ENCODE peak calls at places on chromosome 9, in eight cellular contexts. One of them, this sample, is unnamed.

GRCh38 chr9:93187047-93187446 is 3.1 kb downstream of the WNK2 start:
- DNase-seq in GM10248: no peak
- DNase-seq in heart right ventricle: peak; percentile 75
- DNase-seq in transverse colon: no peak
- DNase-seq in HFF-Myc: no peak
- DNase-seq in lower leg skin: no peak
- DNase-seq in cardiac muscle cell: no peak
- DNase-seq in lung: no peak
- DNase-seq in this sample: no peak

GRCh38 chr9:16689352-16689938 is 181.0 kb downstream of the BNC2 start:
- DNase-seq in GM10248: no peak
- DNase-seq in heart right ventricle: peak; percentile 24
- DNase-seq in transverse colon: peak; percentile 15
- DNase-seq in HFF-Myc: no peak
- DNase-seq in lower leg skin: no peak
- DNase-seq in cardiac muscle cell: peak; percentile 32
- DNase-seq in lung: no peak
- DNase-seq in this sample: no peak

GRCh38 chr9:101574773-101575333 is 19.9 kb downstream of the PPP3R2 start:
- DNase-seq in GM10248: no peak
- DNase-seq in heart right ventricle: no peak
- DNase-seq in transverse colon: no peak
- DNase-seq in HFF-Myc: no peak
- DNase-seq in lower leg skin: no peak
- DNase-seq in cardiac muscle cell: no peak
- DNase-seq in lung: no peak
- DNase-seq in this sample: no peak

GRCh38 chr9:84385357-84386040 is 44.9 kb upstream of the SLC28A3 start:
- DNase-seq in GM10248: no peak
- DNase-seq in heart right ventricle: no peak
- DNase-seq in transverse colon: no peak
- DNase-seq in HFF-Myc: no peak
- DNase-seq in lower leg skin: no peak
- DNase-seq in cardiac muscle cell: no peak
- DNase-seq in lung: no peak
- DNase-seq in this sample: no peak

GRCh38 chr9:112005939-112006338 is 109.3 kb downstream of the UGCG start:
- DNase-seq in GM10248: no peak
- DNase-seq in heart right ventricle: no peak
- DNase-seq in transverse colon: no peak
- DNase-seq in HFF-Myc: no peak
- DNase-seq in lower leg skin: no peak
- DNase-seq in cardiac muscle cell: no peak
- DNase-seq in lung: no peak
- DNase-seq in this sample: no peak

GRCh38 chr9:116693233-116693731 is 6.2 kb downstream of the TRIM32 start:
- DNase-seq in GM10248: no peak
- DNase-seq in heart right ventricle: no peak
- DNase-seq in transverse colon: no peak
- DNase-seq in HFF-Myc: no peak
- DNase-seq in lower leg skin: no peak
- DNase-seq in cardiac muscle cell: peak; percentile 16
- DNase-seq in lung: no peak
- DNase-seq in this sample: no peak

GRCh38 chr9:36154213-36154952 is 14.8 kb upstream of the CCIN start:
- DNase-seq in GM10248: no peak
- DNase-seq in heart right ventricle: peak; percentile 52
- DNase-seq in transverse colon: no peak
- DNase-seq in HFF-Myc: no peak
- DNase-seq in lower leg skin: no peak
- DNase-seq in cardiac muscle cell: peak; percentile 89
- DNase-seq in lung: peak; percentile 52
- DNase-seq in this sample: no peak

GRCh38 chr9:93005876-93006275 is 52.6 kb upstream of the SUSD3 start:
- DNase-seq in GM10248: no peak
- DNase-seq in heart right ventricle: no peak
- DNase-seq in transverse colon: no peak
- DNase-seq in HFF-Myc: no peak
- DNase-seq in lower leg skin: no peak
- DNase-seq in cardiac muscle cell: no peak
- DNase-seq in lung: peak; percentile 22
- DNase-seq in this sample: no peak

GRCh38 chr9:91065231-91066041 is 263.8 kb downstream of the SYK start:
- DNase-seq in GM10248: no peak
- DNase-seq in heart right ventricle: no peak
- DNase-seq in transverse colon: no peak
- DNase-seq in HFF-Myc: no peak
- DNase-seq in lower leg skin: no peak
- DNase-seq in cardiac muscle cell: no peak
- DNase-seq in lung: no peak
- DNase-seq in this sample: no peak

GRCh38 chr9:78383130-78383529 is 86.2 kb downstream of the PSAT1 start:
- DNase-seq in GM10248: no peak
- DNase-seq in heart right ventricle: no peak
- DNase-seq in transverse colon: no peak
- DNase-seq in HFF-Myc: no peak
- DNase-seq in lower leg skin: no peak
- DNase-seq in cardiac muscle cell: peak; percentile 10
- DNase-seq in lung: no peak
- DNase-seq in this sample: no peak

GRCh38 chr9:78694950-78695349 is 398.0 kb downstream of the PSAT1 start:
- DNase-seq in GM10248: no peak
- DNase-seq in heart right ventricle: no peak
- DNase-seq in transverse colon: no peak
- DNase-seq in HFF-Myc: no peak
- DNase-seq in lower leg skin: no peak
- DNase-seq in cardiac muscle cell: no peak
- DNase-seq in lung: no peak
- DNase-seq in this sample: no peak

GRCh38 chr9:98455957-98456621 is 200.6 kb upstream of the TBC1D2 start:
- DNase-seq in GM10248: no peak
- DNase-seq in heart right ventricle: no peak
- DNase-seq in transverse colon: no peak
- DNase-seq in HFF-Myc: no peak
- DNase-seq in lower leg skin: no peak
- DNase-seq in cardiac muscle cell: peak; percentile 59
- DNase-seq in lung: no peak
- DNase-seq in this sample: no peak

GRCh38 chr9:136840877-136841645 is 1.2 kb upstream of the AJM1 start:
- DNase-seq in GM10248: no peak
- DNase-seq in heart right ventricle: no peak
- DNase-seq in transverse colon: peak; percentile 81
- DNase-seq in HFF-Myc: no peak
- DNase-seq in lower leg skin: no peak
- DNase-seq in cardiac muscle cell: peak; percentile 63
- DNase-seq in lung: no peak
- DNase-seq in this sample: no peak

GRCh38 chr9:124220551-124221451 is 36.9 kb upstream of the NEK6 start:
- DNase-seq in GM10248: no peak
- DNase-seq in heart right ventricle: peak; percentile 19
- DNase-seq in transverse colon: peak; percentile 60
- DNase-seq in HFF-Myc: no peak
- DNase-seq in lower leg skin: no peak
- DNase-seq in cardiac muscle cell: peak; percentile 67
- DNase-seq in lung: no peak
- DNase-seq in this sample: no peak

GRCh38 chr9:137417161-137418021 is 5.6 kb downstream of the EXD3 start:
- DNase-seq in GM10248: no peak
- DNase-seq in heart right ventricle: no peak
- DNase-seq in transverse colon: no peak
- DNase-seq in HFF-Myc: no peak
- DNase-seq in lower leg skin: no peak
- DNase-seq in cardiac muscle cell: no peak
- DNase-seq in lung: no peak
- DNase-seq in this sample: no peak

GRCh38 chr9:32426278-32426939 is 42.0 kb downstream of the ACO1 start:
- DNase-seq in GM10248: no peak
- DNase-seq in heart right ventricle: no peak
- DNase-seq in transverse colon: peak; percentile 19
- DNase-seq in HFF-Myc: peak; percentile 7
- DNase-seq in lower leg skin: no peak
- DNase-seq in cardiac muscle cell: peak; percentile 94
- DNase-seq in lung: no peak
- DNase-seq in this sample: no peak

GRCh38 chr9:76530458-76531100 is 71.6 kb downstream of the GCNT1 start:
- DNase-seq in GM10248: no peak
- DNase-seq in heart right ventricle: no peak
- DNase-seq in transverse colon: no peak
- DNase-seq in HFF-Myc: no peak
- DNase-seq in lower leg skin: no peak
- DNase-seq in cardiac muscle cell: peak; percentile 48
- DNase-seq in lung: no peak
- DNase-seq in this sample: no peak

GRCh38 chr9:6007770-6008168 is 7.7 kb downstream of the RANBP6 start:
- DNase-seq in GM10248: peak; percentile 72
- DNase-seq in heart right ventricle: peak; percentile 78
- DNase-seq in transverse colon: peak; percentile 86
- DNase-seq in HFF-Myc: no peak
- DNase-seq in lower leg skin: peak; percentile 67
- DNase-seq in cardiac muscle cell: peak; percentile 75
- DNase-seq in lung: peak; percentile 76
- DNase-seq in this sample: no peak

GRCh38 chr9:36192196-36192595 is 1.5 kb downstream of the CLTA start:
- DNase-seq in GM10248: no peak
- DNase-seq in heart right ventricle: no peak
- DNase-seq in transverse colon: no peak
- DNase-seq in HFF-Myc: no peak
- DNase-seq in lower leg skin: no peak
- DNase-seq in cardiac muscle cell: no peak
- DNase-seq in lung: no peak
- DNase-seq in this sample: no peak

DNA sequence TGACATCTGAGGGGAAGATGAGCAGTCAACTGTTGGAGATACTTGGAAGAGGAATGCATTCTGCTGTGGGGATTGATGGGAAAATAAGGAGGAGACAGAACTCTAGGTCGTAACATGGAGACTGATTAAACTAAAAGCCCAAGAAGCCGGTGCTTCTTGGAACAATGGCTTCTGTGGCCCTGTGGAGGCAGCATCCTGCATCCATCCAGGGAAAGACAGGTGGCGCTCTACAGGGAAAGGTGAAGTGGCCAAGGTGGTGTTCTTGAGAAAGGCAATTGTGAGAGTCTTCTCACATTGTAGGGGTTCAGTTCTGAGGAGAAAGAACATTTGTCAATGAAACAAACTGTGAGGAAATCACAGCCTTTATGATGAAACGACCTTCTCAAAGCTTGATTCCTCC is 31.2 kb downstream of the ZFAND5 start:
- DNase-seq in GM10248: no peak
- DNase-seq in heart right ventricle: no peak
- DNase-seq in transverse colon: no peak
- DNase-seq in HFF-Myc: no peak
- DNase-seq in lower leg skin: no peak
- DNase-seq in cardiac muscle cell: no peak
- DNase-seq in lung: no peak
- DNase-seq in this sample: no peak
- TF ChIP-seq CTCF in GM10248: peak; percentile 13
- TF ChIP-seq CTCF in heart right ventricle: no peak
- TF ChIP-seq CTCF in transverse colon: no peak
- TF ChIP-seq CTCF in HFF-Myc: peak; percentile 35
- TF ChIP-seq CTCF in lower leg skin: no peak
- TF ChIP-seq CTCF in cardiac muscle cell: no peak
- TF ChIP-seq CTCF in lung: no peak
- TF ChIP-seq CTCF in this sample: no peak

GRCh38 chr9:82555408-82555807 is 507.5 kb downstream of the RASEF start:
- DNase-seq in GM10248: no peak
- DNase-seq in heart right ventricle: peak; percentile 21
- DNase-seq in transverse colon: no peak
- DNase-seq in HFF-Myc: no peak
- DNase-seq in lower leg skin: no peak
- DNase-seq in cardiac muscle cell: peak; percentile 29
- DNase-seq in lung: no peak
- DNase-seq in this sample: no peak
- TF ChIP-seq CTCF in GM10248: no peak
- TF ChIP-seq CTCF in heart right ventricle: no peak
- TF ChIP-seq CTCF in transverse colon: no peak
- TF ChIP-seq CTCF in HFF-Myc: no peak
- TF ChIP-seq CTCF in lower leg skin: no peak
- TF ChIP-seq CTCF in cardiac muscle cell: no peak
- TF ChIP-seq CTCF in lung: no peak
- TF ChIP-seq CTCF in this sample: no peak

GRCh38 chr9:546797-547223 is 294.7 kb upstream of the DMRT1 start:
- DNase-seq in GM10248: no peak
- DNase-seq in heart right ventricle: peak; percentile 31
- DNase-seq in transverse colon: no peak
- DNase-seq in HFF-Myc: no peak
- DNase-seq in lower leg skin: no peak
- DNase-seq in cardiac muscle cell: peak; percentile 95
- DNase-seq in lung: no peak
- DNase-seq in this sample: no peak
- TF ChIP-seq CTCF in GM10248: no peak
- TF ChIP-seq CTCF in heart right ventricle: peak; percentile 45
- TF ChIP-seq CTCF in transverse colon: no peak
- TF ChIP-seq CTCF in HFF-Myc: peak; percentile 22
- TF ChIP-seq CTCF in lower leg skin: no peak
- TF ChIP-seq CTCF in cardiac muscle cell: peak; percentile 55
- TF ChIP-seq CTCF in lung: no peak
- TF ChIP-seq CTCF in this sample: no peak

GRCh38 chr9:135344915-135345500 is 134.6 kb upstream of the PPP1R26 start:
- DNase-seq in GM10248: no peak
- DNase-seq in heart right ventricle: no peak
- DNase-seq in transverse colon: no peak
- DNase-seq in HFF-Myc: no peak
- DNase-seq in lower leg skin: no peak
- DNase-seq in cardiac muscle cell: no peak
- DNase-seq in lung: no peak
- DNase-seq in this sample: no peak

GRCh38 chr9:135343733-135344522 is 135.7 kb upstream of the PPP1R26 start:
- DNase-seq in GM10248: peak; percentile 81
- DNase-seq in heart right ventricle: peak; percentile 63
- DNase-seq in transverse colon: peak; percentile 52
- DNase-seq in HFF-Myc: no peak
- DNase-seq in lower leg skin: peak; percentile 20
- DNase-seq in cardiac muscle cell: peak; percentile 46
- DNase-seq in lung: peak; percentile 54
- DNase-seq in this sample: peak; percentile 35

GRCh38 chr9:135343136-135343535 is 136.4 kb upstream of the PPP1R26 start:
- DNase-seq in GM10248: no peak
- DNase-seq in heart right ventricle: no peak
- DNase-seq in transverse colon: no peak
- DNase-seq in HFF-Myc: no peak
- DNase-seq in lower leg skin: no peak
- DNase-seq in cardiac muscle cell: no peak
- DNase-seq in lung: no peak
- DNase-seq in this sample: no peak

GRCh38 chr9:135345775-135346433 is 133.7 kb upstream of the PPP1R26 start:
- DNase-seq in GM10248: no peak
- DNase-seq in heart right ventricle: no peak
- DNase-seq in transverse colon: no peak
- DNase-seq in HFF-Myc: no peak
- DNase-seq in lower leg skin: no peak
- DNase-seq in cardiac muscle cell: no peak
- DNase-seq in lung: no peak
- DNase-seq in this sample: no peak

DNA sequence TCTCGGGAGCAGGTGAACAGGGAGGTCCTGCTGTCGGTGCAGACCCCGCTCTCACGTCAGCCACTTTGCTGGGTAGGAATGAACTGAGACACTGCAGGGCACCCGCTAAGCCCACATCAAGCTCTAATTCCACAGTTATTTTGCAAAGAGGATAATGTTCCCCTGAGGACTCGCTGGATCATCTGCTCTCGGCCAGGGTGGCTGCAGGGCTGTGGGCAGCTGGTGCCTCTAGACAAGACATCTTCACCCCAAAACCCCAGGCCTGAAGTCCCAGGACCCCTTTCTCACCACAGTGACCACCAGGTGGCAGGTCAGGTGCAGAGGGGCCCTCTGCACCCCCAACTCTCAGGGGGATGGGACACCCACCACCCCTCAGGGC is 135.1 kb upstream of the PPP1R26 start:
- DNase-seq in GM10248: no peak
- DNase-seq in heart right ventricle: no peak
- DNase-seq in transverse colon: no peak
- DNase-seq in HFF-Myc: no peak
- DNase-seq in lower leg skin: no peak
- DNase-seq in cardiac muscle cell: no peak
- DNase-seq in lung: no peak
- DNase-seq in this sample: no peak
- TF ChIP-seq CTCF in GM10248: no peak
- TF ChIP-seq CTCF in heart right ventricle: no peak
- TF ChIP-seq CTCF in transverse colon: no peak
- TF ChIP-seq CTCF in HFF-Myc: no peak
- TF ChIP-seq CTCF in lower leg skin: no peak
- TF ChIP-seq CTCF in cardiac muscle cell: no peak
- TF ChIP-seq CTCF in lung: no peak
- TF ChIP-seq CTCF in this sample: no peak

This sample was measured in natural killer cell.